ENCODE peak calls at places on chromosome 19, in six cellular contexts. M is cardiac muscle cell, A is endodermal cell, F is uterus, U is left lung, Z is Peyer's patch. D is an unnamed sample.

GRCh38 chr19:10760268-10760944 is 42.5 kb downstream of the DNM2 start:
- DNase-seq in M (no peak), A (no peak), F (no peak), U (no peak), Z (peak; percentile 75), D (no peak)

GRCh38 chr19:14775855-14776254 is 2.5 kb downstream of the ADGRE2 start:
- DNase-seq in M (no peak), A (no peak), F (no peak), U (peak; percentile 93), Z (peak; percentile 31), D (no peak)

GRCh38 chr19:7494416-7495098 is 5.7 kb upstream of the PEX11G start:
- DNase-seq in M (peak; percentile 58), A (no peak), F (no peak), U (no peak), Z (no peak), D (peak; percentile 42)

GRCh38 chr19:2711175-2711936 is 8.9 kb upstream of the GNG7 start:
- DNase-seq in M (peak; percentile 69), A (no peak), F (no peak), U (no peak), Z (peak; percentile 67), D (peak; percentile 76)

GRCh38 chr19:14135985-14136508 is 342 bp downstream of the ASF1B start:
- DNase-seq in M (no peak), A (no peak), F (no peak), U (no peak), Z (no peak), D (no peak)

GRCh38 chr19:32879741-32880140 is 10.2 kb upstream of the SLC7A9 start:
- DNase-seq in M (no peak), A (no peak), F (no peak), U (no peak), Z (no peak), D (no peak)

GRCh38 chr19:4267101-4267900 is 11.8 kb upstream of the SHD start:
- DNase-seq in M (peak; percentile 45), A (peak; percentile 93), F (peak; percentile 49), U (peak; percentile 86), Z (peak; percentile 58), D (peak; percentile 17)

GRCh38 chr19:11555246-11555645 is 3.8 kb downstream of the ELOF1 start:
- DNase-seq in M (no peak), A (no peak), F (no peak), U (no peak), Z (no peak), D (no peak)

GRCh38 chr19:18469245-18470107 is 31.5 kb upstream of the ISYNA1 start:
- DNase-seq in M (peak; percentile 80), A (peak; percentile 93), F (peak; percentile 67), U (peak; percentile 92), Z (peak; percentile 50), D (peak; percentile 54)

GRCh38 chr19:41367848-41368301 is 3.9 kb upstream of the B9D2 start:
- DNase-seq in M (peak; percentile 93), A (no peak), F (no peak), U (no peak), Z (no peak), D (peak; percentile 84)

GRCh38 chr19:52923782-52924593 is 760 bp upstream of the ZNF888 start:
- DNase-seq in M (peak; percentile 42), A (peak; percentile 65), F (peak; percentile 52), U (peak; percentile 86), Z (no peak), D (peak; percentile 27)

GRCh38 chr19:46716013-46716671 is 772 bp downstream of the PRKD2 start:
- DNase-seq in M (peak; percentile 20), A (peak; percentile 82), F (no peak), U (peak; percentile 84), Z (peak; percentile 38), D (no peak)

GRCh38 chr19:46944918-46945628 is 74.6 kb upstream of the NPAS1 start:
- DNase-seq in M (peak; percentile 62), A (peak; percentile 84), F (peak; percentile 58), U (no peak), Z (no peak), D (peak; percentile 70)

GRCh38 chr19:37955986-37956385 is 49.0 kb downstream of the SIPA1L3 start:
- DNase-seq in M (no peak), A (no peak), F (no peak), U (no peak), Z (no peak), D (no peak)

GRCh38 chr19:34707661-34708060 is 26.4 kb upstream of the ZNF181 start:
- DNase-seq in M (no peak), A (no peak), F (no peak), U (no peak), Z (no peak), D (no peak)

GRCh38 chr19:57231686-57232085 is 863 bp downstream of the AURKC start:
- DNase-seq in M (no peak), A (peak; percentile 30), F (no peak), U (no peak), Z (no peak), D (no peak)

GRCh38 chr19:6045108-6045507 is 65.2 kb downstream of the RFX2 start:
- DNase-seq in M (no peak), A (no peak), F (peak; percentile 10), U (no peak), Z (no peak), D (no peak)

GRCh38 chr19:4678881-4679379 is 8.8 kb upstream of the MYDGF start:
- DNase-seq in M (no peak), A (peak; percentile 98), F (peak; percentile 47), U (no peak), Z (no peak), D (peak; percentile 23)

GRCh38 chr19:49773663-49774305 is 7.0 kb downstream of the AP2A1 start:
- DNase-seq in M (no peak), A (no peak), F (no peak), U (no peak), Z (no peak), D (no peak)

GRCh38 chr19:34393629-34394028 is 10.6 kb upstream of the PDCD2L start:
- DNase-seq in M (no peak), A (no peak), F (no peak), U (no peak), Z (no peak), D (no peak)

DNA sequence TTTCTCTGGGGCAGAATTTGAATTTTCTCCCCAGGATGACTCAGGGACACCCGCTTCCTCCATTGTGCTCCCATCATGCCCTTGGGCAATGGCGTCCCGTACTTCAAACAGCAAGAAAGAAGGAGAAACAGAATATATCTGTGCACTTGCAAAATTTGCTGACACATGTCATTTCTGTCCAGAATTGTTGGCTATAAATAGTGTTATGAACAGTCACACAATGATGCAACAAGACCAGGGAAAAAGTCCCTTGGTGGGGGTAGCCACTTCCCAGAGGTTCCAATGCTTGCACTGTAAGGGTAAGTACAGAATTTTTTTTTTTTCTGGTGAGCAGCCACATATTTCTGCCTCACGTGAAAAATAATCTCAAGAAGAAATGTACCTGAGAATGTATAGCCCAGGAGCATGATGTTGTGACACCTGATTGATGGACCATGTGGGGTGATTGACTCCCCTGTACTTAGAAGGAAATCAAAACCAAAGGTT is 9.1 kb upstream of the LAIR1 start:
- DNase-seq in M (no peak), A (no peak), F (no peak), U (no peak), Z (no peak), D (no peak)
- H3K4me3 ChIP-seq in M (no peak overlapping the region), A (no peak overlapping the region), F (no peak overlapping the region), U (no peak overlapping the region), Z (no peak overlapping the region), D (no peak overlapping the region)

GRCh38 chr19:29683009-29683408 is 17.7 kb downstream of the PLEKHF1 start:
- DNase-seq in M (peak; percentile 34), A (no peak), F (no peak), U (no peak), Z (no peak), D (no peak)

GRCh38 chr19:29682236-29682895 is 17.1 kb downstream of the PLEKHF1 start:
- DNase-seq in M (no peak), A (no peak), F (no peak), U (peak; percentile 40), Z (no peak), D (no peak)

GRCh38 chr19:29680447-29680846 is 15.2 kb downstream of the PLEKHF1 start:
- DNase-seq in M (no peak), A (no peak), F (no peak), U (peak; percentile 92), Z (peak; percentile 91), D (no peak)

GRCh38 chr19:29680937-29681336 is 15.7 kb downstream of the PLEKHF1 start:
- DNase-seq in M (no peak), A (no peak), F (no peak), U (no peak), Z (no peak), D (no peak)

DNA sequence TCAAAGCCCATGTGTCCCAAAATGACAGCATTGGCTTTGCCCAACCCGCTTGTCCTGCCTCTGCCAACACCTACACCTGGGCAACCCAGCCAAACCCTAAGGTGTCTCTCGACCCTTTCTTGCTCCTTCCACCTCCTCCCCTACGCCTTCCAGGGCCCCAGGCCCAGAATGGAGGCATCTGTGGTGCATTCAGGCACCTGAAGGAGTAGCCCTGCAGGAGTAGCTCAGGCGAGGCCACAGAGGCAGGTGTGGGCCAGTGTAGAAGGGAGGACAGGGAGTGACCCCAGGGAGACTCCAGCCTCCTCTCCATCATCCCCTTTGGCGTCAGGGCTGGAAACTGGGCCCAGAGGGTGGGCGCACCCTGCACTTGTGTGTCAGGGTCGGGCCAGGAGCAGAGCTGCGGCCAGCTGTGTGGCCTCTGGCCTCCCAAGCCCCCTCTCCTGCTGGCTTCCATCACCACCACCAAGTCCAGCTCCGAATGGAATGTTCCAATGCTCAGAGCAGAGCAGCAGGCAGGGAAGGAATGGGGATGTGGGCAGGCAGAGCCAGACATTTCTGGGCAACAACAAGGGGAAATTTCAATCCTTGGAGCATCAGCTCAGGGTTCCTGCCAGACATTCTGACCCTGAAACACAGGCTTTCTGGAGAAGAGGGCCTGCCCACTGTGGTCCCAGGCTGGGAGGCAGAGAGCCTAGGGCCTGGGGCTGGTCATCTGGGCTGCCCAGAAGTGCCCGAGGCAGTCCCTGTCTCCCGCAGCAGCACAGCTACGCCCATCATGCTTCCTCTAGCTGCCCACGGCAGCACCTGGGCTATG is 16.4 kb downstream of the PLEKHF1 start:
- DNase-seq in M (peak; percentile 57), A (no peak), F (no peak), U (peak; percentile 54), Z (no peak), D (peak; percentile 42)
- H3K27ac ChIP-seq in M (no peak overlapping the region), A (no peak overlapping the region), F (peak overlapping the region; percentile 26), U (no peak overlapping the region), Z (peak overlapping the region; percentile 22), D (no peak overlapping the region)

DNA sequence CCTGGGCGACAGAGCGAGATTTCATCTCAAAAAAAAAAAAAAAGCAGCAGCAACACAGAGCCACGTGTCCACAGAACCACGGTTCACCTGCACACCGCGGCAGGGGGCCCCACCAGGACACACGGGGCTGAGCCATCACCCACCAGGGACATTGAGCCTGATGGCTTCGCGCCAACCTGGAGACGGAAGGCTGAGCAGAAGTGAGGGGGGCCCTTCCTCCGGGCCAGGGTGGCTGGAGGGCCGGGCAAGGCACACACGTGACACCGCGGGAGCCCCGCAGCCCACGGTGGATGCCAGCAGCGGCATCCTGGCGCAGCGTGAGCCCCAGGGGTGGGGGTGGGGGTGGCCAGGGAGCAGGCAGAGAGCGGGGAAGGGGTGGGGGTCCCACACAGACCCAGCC is 33.8 kb downstream of the SBNO2 start:
- DNase-seq in M (no peak), A (no peak), F (no peak), U (peak; percentile 71), Z (no peak), D (no peak)
- H3K4me1 ChIP-seq in M (no peaks in the 10 kb centered on the region), A (no peaks in the 10 kb centered on the region), F (peaks cover 8% of the 10 kb centered on the region), U (peaks cover 33% of the 10 kb centered on the region), Z (peaks cover 18% of the 10 kb centered on the region), D (no peaks in the 10 kb centered on the region)

DNA sequence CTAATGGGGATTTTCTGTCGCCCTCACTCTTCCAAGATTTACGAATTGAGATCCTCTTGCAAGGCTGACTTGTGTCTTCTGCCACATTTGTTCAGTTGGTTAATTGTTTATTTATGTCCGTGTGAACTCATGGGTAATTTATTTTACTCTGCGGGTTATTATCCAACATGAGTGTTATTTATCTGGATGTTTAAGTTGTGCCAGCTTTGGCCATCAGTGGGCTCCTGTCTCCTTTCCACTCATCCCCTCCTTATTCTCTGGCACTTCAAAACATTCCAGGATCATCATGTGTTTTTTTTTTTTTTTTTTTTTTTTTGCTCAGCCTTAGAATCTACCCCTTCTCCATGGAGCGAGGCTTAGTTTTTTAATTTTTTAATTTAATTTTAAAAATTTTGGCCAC is 19.0 kb downstream of the ACP7 start:
- DNase-seq in M (no peak), A (no peak), F (no peak), U (no peak), Z (no peak), D (no peak)
- H3K4me3 ChIP-seq in M (no peak overlapping the region), A (no peak overlapping the region), F (no peak overlapping the region), U (no peak overlapping the region), Z (no peak overlapping the region), D (no peak overlapping the region)